ENCODE peak calls at places on chromosome 6, in six cellular contexts. One of them, this sample, is unnamed. For H3K9me3, the result is how much of the 10 kb centered on the place peaks cover.

GRCh38 chr6:109351231-109352132 is 30.8 kb downstream of the CD164 start:
- DNase-seq in A549: no peak
- DNase-seq in transverse colon: peak
- DNase-seq in OCI-LY7: no peak
- DNase-seq in heart right ventricle: no peak
- DNase-seq in colonic mucosa: peak
- DNase-seq in this sample: no peak

GRCh38 chr6:155340464-155341129 is 26.3 kb upstream of the TFB1M start:
- DNase-seq in A549: peak
- DNase-seq in transverse colon: no peak
- DNase-seq in OCI-LY7: no peak
- DNase-seq in heart right ventricle: no peak
- DNase-seq in colonic mucosa: no peak
- DNase-seq in this sample: no peak

GRCh38 chr6:164690241-164690640 is 619.2 kb downstream of the C6orf118 start:
- DNase-seq in A549: no peak
- DNase-seq in transverse colon: no peak
- DNase-seq in OCI-LY7: no peak
- DNase-seq in heart right ventricle: no peak
- DNase-seq in colonic mucosa: no peak
- DNase-seq in this sample: no peak

GRCh38 chr6:9484091-9484490 is 930.8 kb downstream of the TFAP2A start:
- DNase-seq in A549: no peak
- DNase-seq in transverse colon: no peak
- DNase-seq in OCI-LY7: no peak
- DNase-seq in heart right ventricle: no peak
- DNase-seq in colonic mucosa: no peak
- DNase-seq in this sample: no peak

GRCh38 chr6:168397011-168397410 is 44.0 kb upstream of the SMOC2 start:
- DNase-seq in A549: no peak
- DNase-seq in transverse colon: no peak
- DNase-seq in OCI-LY7: no peak
- DNase-seq in heart right ventricle: no peak
- DNase-seq in colonic mucosa: no peak
- DNase-seq in this sample: no peak

GRCh38 chr6:36613200-36613995 is 19.2 kb downstream of the SRSF3 start:
- DNase-seq in A549: no peak
- DNase-seq in transverse colon: no peak
- DNase-seq in OCI-LY7: no peak
- DNase-seq in heart right ventricle: no peak
- DNase-seq in colonic mucosa: no peak
- DNase-seq in this sample: no peak

GRCh38 chr6:154156135-154156948 is 117.3 kb downstream of the OPRM1 start:
- DNase-seq in A549: peak
- DNase-seq in transverse colon: peak
- DNase-seq in OCI-LY7: peak
- DNase-seq in heart right ventricle: no peak
- DNase-seq in colonic mucosa: peak
- DNase-seq in this sample: no peak

GRCh38 chr6:3627501-3627900 is 124.0 kb downstream of the PXDC1 start:
- DNase-seq in A549: no peak
- DNase-seq in transverse colon: no peak
- DNase-seq in OCI-LY7: no peak
- DNase-seq in heart right ventricle: no peak
- DNase-seq in colonic mucosa: no peak
- DNase-seq in this sample: no peak

GRCh38 chr6:91029211-91029610 is 442.3 kb upstream of the MAP3K7 start:
- DNase-seq in A549: no peak
- DNase-seq in transverse colon: no peak
- DNase-seq in OCI-LY7: no peak
- DNase-seq in heart right ventricle: no peak
- DNase-seq in colonic mucosa: no peak
- DNase-seq in this sample: no peak

GRCh38 chr6:43335469-43335868 is 26.8 kb upstream of the CRIP3 start:
- DNase-seq in A549: no peak
- DNase-seq in transverse colon: no peak
- DNase-seq in OCI-LY7: no peak
- DNase-seq in heart right ventricle: no peak
- DNase-seq in colonic mucosa: peak
- DNase-seq in this sample: no peak

GRCh38 chr6:43338243-43338642 is 29.6 kb upstream of the CRIP3 start:
- DNase-seq in A549: no peak
- DNase-seq in transverse colon: no peak
- DNase-seq in OCI-LY7: no peak
- DNase-seq in heart right ventricle: no peak
- DNase-seq in colonic mucosa: no peak
- DNase-seq in this sample: no peak

GRCh38 chr6:43334466-43335095 is 26.0 kb upstream of the CRIP3 start:
- DNase-seq in A549: peak
- DNase-seq in transverse colon: no peak
- DNase-seq in OCI-LY7: peak
- DNase-seq in heart right ventricle: no peak
- DNase-seq in colonic mucosa: peak
- DNase-seq in this sample: no peak

GRCh38 chr6:43339168-43339567 is 30.3 kb downstream of the ZNF318 start:
- DNase-seq in A549: no peak
- DNase-seq in transverse colon: no peak
- DNase-seq in OCI-LY7: no peak
- DNase-seq in heart right ventricle: no peak
- DNase-seq in colonic mucosa: no peak
- DNase-seq in this sample: no peak
- H3K27ac ChIP-seq in A549: no peak
- H3K27ac ChIP-seq in transverse colon: no peak
- H3K27ac ChIP-seq in OCI-LY7: no peak
- H3K27ac ChIP-seq in heart right ventricle: no peak
- H3K27ac ChIP-seq in colonic mucosa: no peak
- H3K27ac ChIP-seq in this sample: no peak

GRCh38 chr6:120938876-120939231 is 395.4 kb downstream of the TBC1D32 start:
- DNase-seq in A549: no peak
- DNase-seq in transverse colon: no peak
- DNase-seq in OCI-LY7: peak
- DNase-seq in heart right ventricle: no peak
- DNase-seq in colonic mucosa: no peak
- DNase-seq in this sample: no peak
- H3K4me3 ChIP-seq in A549: no peak
- H3K4me3 ChIP-seq in transverse colon: no peak
- H3K4me3 ChIP-seq in OCI-LY7: no peak
- H3K4me3 ChIP-seq in heart right ventricle: no peak
- H3K4me3 ChIP-seq in colonic mucosa: no peak
- H3K4me3 ChIP-seq in this sample: no peak

DNA sequence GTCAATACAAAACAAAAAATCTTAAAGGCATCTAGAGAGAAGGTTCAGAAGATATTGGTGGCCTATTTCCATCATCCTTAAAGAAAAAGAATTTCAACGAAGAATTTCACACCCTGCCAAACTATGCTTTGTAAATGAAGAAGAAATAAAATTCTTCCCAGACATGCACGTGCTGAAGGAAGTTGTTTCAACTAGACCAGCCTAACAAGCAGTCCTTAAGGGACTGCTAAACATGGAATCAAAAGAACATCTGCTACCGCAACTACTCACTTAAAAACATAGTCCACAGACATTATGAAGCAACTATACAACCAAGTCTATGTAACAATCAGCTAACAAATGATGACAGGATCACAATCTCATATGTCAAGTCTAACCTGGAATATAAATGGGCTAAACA is 584.9 kb upstream of the PTCHD4 start:
- DNase-seq in A549: no peak
- DNase-seq in transverse colon: no peak
- DNase-seq in OCI-LY7: no peak
- DNase-seq in heart right ventricle: no peak
- DNase-seq in colonic mucosa: no peak
- DNase-seq in this sample: no peak
- H3K9me3 ChIP-seq in A549: under half
- H3K9me3 ChIP-seq in transverse colon: under half
- H3K9me3 ChIP-seq in OCI-LY7: under half
- H3K9me3 ChIP-seq in heart right ventricle: half or more
- H3K9me3 ChIP-seq in colonic mucosa: under half
- H3K9me3 ChIP-seq in this sample: under half

GRCh38 chr6:144063744-144064401 is 31.5 kb downstream of the SF3B5 start:
- DNase-seq in A549: peak
- DNase-seq in transverse colon: peak
- DNase-seq in OCI-LY7: peak
- DNase-seq in heart right ventricle: peak
- DNase-seq in colonic mucosa: peak
- DNase-seq in this sample: peak
- H3K27ac ChIP-seq in A549: peak
- H3K27ac ChIP-seq in transverse colon: peak
- H3K27ac ChIP-seq in OCI-LY7: peak
- H3K27ac ChIP-seq in heart right ventricle: peak
- H3K27ac ChIP-seq in colonic mucosa: peak
- H3K27ac ChIP-seq in this sample: no peak